ENCODE peak calls at places on chromosome 4, in nine cellular contexts. One of them, this sample, is unnamed.

GRCh38 chr4:24657768-24658617 is 73.6 kb upstream of the DHX15 start:
- DNase-seq in substantia nigra: peak
- DNase-seq in colonic mucosa: peak
- DNase-seq in spleen: no peak
- DNase-seq in tibial artery: no peak
- DNase-seq in WERI-Rb-1: no peak
- DNase-seq in CD8-positive, alpha-beta T cell: no peak
- DNase-seq in pancreas: peak
- DNase-seq in PC-3: peak
- DNase-seq in this sample: peak

GRCh38 chr4:106707776-106708603 is 328.1 kb downstream of the DKK2 start:
- DNase-seq in colonic mucosa: no peak
- DNase-seq in WERI-Rb-1: no peak
- DNase-seq in substantia nigra: no peak
- DNase-seq in PC-3: no peak
- DNase-seq in tibial artery: no peak
- DNase-seq in pancreas: no peak
- DNase-seq in CD8-positive, alpha-beta T cell: no peak
- DNase-seq in spleen: no peak
- DNase-seq in this sample: no peak

GRCh38 chr4:185931986-185932385 is 120.0 kb upstream of the SORBS2 start:
- DNase-seq in pancreas: no peak
- DNase-seq in PC-3: no peak
- DNase-seq in substantia nigra: no peak
- DNase-seq in colonic mucosa: no peak
- DNase-seq in tibial artery: no peak
- DNase-seq in spleen: no peak
- DNase-seq in WERI-Rb-1: no peak
- DNase-seq in CD8-positive, alpha-beta T cell: no peak
- DNase-seq in this sample: no peak

GRCh38 chr4:87865960-87866598 is 33.3 kb downstream of the MEPE start:
- DNase-seq in CD8-positive, alpha-beta T cell: no peak
- DNase-seq in tibial artery: no peak
- DNase-seq in pancreas: no peak
- DNase-seq in WERI-Rb-1: no peak
- DNase-seq in substantia nigra: no peak
- DNase-seq in colonic mucosa: no peak
- DNase-seq in spleen: no peak
- DNase-seq in PC-3: peak
- DNase-seq in this sample: no peak

GRCh38 chr4:53598901-53599300 is 7.6 kb upstream of the LNX1 start:
- DNase-seq in spleen: no peak
- DNase-seq in tibial artery: no peak
- DNase-seq in WERI-Rb-1: no peak
- DNase-seq in CD8-positive, alpha-beta T cell: no peak
- DNase-seq in PC-3: no peak
- DNase-seq in colonic mucosa: peak
- DNase-seq in substantia nigra: no peak
- DNase-seq in pancreas: no peak
- DNase-seq in this sample: no peak

GRCh38 chr4:140326395-140326993 is 47.0 kb upstream of the SCOC start:
- DNase-seq in pancreas: no peak
- DNase-seq in tibial artery: no peak
- DNase-seq in colonic mucosa: peak
- DNase-seq in WERI-Rb-1: peak
- DNase-seq in spleen: no peak
- DNase-seq in substantia nigra: no peak
- DNase-seq in CD8-positive, alpha-beta T cell: no peak
- DNase-seq in PC-3: peak
- DNase-seq in this sample: no peak

GRCh38 chr4:130639871-130640270 is 1543.9 kb downstream of the C4orf33 start:
- DNase-seq in colonic mucosa: no peak
- DNase-seq in tibial artery: no peak
- DNase-seq in WERI-Rb-1: no peak
- DNase-seq in substantia nigra: no peak
- DNase-seq in spleen: no peak
- DNase-seq in PC-3: no peak
- DNase-seq in pancreas: no peak
- DNase-seq in CD8-positive, alpha-beta T cell: no peak
- DNase-seq in this sample: no peak

GRCh38 chr4:170675568-170676262 is 586.0 kb upstream of the AADAT start:
- DNase-seq in CD8-positive, alpha-beta T cell: no peak
- DNase-seq in substantia nigra: no peak
- DNase-seq in spleen: no peak
- DNase-seq in pancreas: no peak
- DNase-seq in WERI-Rb-1: no peak
- DNase-seq in tibial artery: no peak
- DNase-seq in PC-3: peak
- DNase-seq in colonic mucosa: no peak
- DNase-seq in this sample: no peak

GRCh38 chr4:105496899-105497298 is 23.0 kb upstream of the PPA2 start:
- DNase-seq in pancreas: no peak
- DNase-seq in substantia nigra: no peak
- DNase-seq in CD8-positive, alpha-beta T cell: no peak
- DNase-seq in PC-3: peak
- DNase-seq in WERI-Rb-1: no peak
- DNase-seq in colonic mucosa: no peak
- DNase-seq in tibial artery: no peak
- DNase-seq in spleen: no peak
- DNase-seq in this sample: no peak

GRCh38 chr4:164512124-164512523 is 241.8 kb upstream of the SMIM31 start:
- DNase-seq in colonic mucosa: no peak
- DNase-seq in CD8-positive, alpha-beta T cell: no peak
- DNase-seq in tibial artery: no peak
- DNase-seq in PC-3: no peak
- DNase-seq in spleen: no peak
- DNase-seq in substantia nigra: no peak
- DNase-seq in pancreas: no peak
- DNase-seq in WERI-Rb-1: no peak
- DNase-seq in this sample: no peak

GRCh38 chr4:6763330-6763851 is 19.1 kb upstream of the KIAA0232 start:
- DNase-seq in spleen: no peak
- DNase-seq in substantia nigra: no peak
- DNase-seq in CD8-positive, alpha-beta T cell: no peak
- DNase-seq in colonic mucosa: peak
- DNase-seq in WERI-Rb-1: peak
- DNase-seq in tibial artery: no peak
- DNase-seq in pancreas: no peak
- DNase-seq in PC-3: peak
- DNase-seq in this sample: peak

GRCh38 chr4:176286728-176287127 is 17.7 kb upstream of the ASB5 start:
- DNase-seq in pancreas: no peak
- DNase-seq in tibial artery: no peak
- DNase-seq in WERI-Rb-1: no peak
- DNase-seq in spleen: no peak
- DNase-seq in PC-3: no peak
- DNase-seq in colonic mucosa: no peak
- DNase-seq in substantia nigra: no peak
- DNase-seq in CD8-positive, alpha-beta T cell: no peak
- DNase-seq in this sample: no peak

GRCh38 chr4:21915761-21916160 is 32.8 kb downstream of the KCNIP4 start:
- DNase-seq in spleen: no peak
- DNase-seq in WERI-Rb-1: no peak
- DNase-seq in CD8-positive, alpha-beta T cell: no peak
- DNase-seq in substantia nigra: no peak
- DNase-seq in tibial artery: no peak
- DNase-seq in colonic mucosa: no peak
- DNase-seq in pancreas: no peak
- DNase-seq in PC-3: no peak
- DNase-seq in this sample: no peak

GRCh38 chr4:86357608-86358007 is 2.2 kb downstream of the MAPK10 start:
- DNase-seq in CD8-positive, alpha-beta T cell: no peak
- DNase-seq in colonic mucosa: no peak
- DNase-seq in tibial artery: no peak
- DNase-seq in spleen: no peak
- DNase-seq in substantia nigra: no peak
- DNase-seq in pancreas: no peak
- DNase-seq in PC-3: no peak
- DNase-seq in WERI-Rb-1: no peak
- DNase-seq in this sample: no peak

GRCh38 chr4:129972257-129972656 is 876.3 kb downstream of the C4orf33 start:
- DNase-seq in substantia nigra: no peak
- DNase-seq in WERI-Rb-1: peak
- DNase-seq in PC-3: no peak
- DNase-seq in pancreas: no peak
- DNase-seq in spleen: no peak
- DNase-seq in CD8-positive, alpha-beta T cell: no peak
- DNase-seq in tibial artery: no peak
- DNase-seq in colonic mucosa: no peak
- DNase-seq in this sample: no peak

GRCh38 chr4:19002170-19002569 is 980.6 kb upstream of the LCORL start:
- DNase-seq in tibial artery: no peak
- DNase-seq in spleen: no peak
- DNase-seq in PC-3: no peak
- DNase-seq in pancreas: no peak
- DNase-seq in substantia nigra: no peak
- DNase-seq in WERI-Rb-1: no peak
- DNase-seq in CD8-positive, alpha-beta T cell: no peak
- DNase-seq in colonic mucosa: no peak
- DNase-seq in this sample: no peak

GRCh38 chr4:20831746-20832145 is 131.5 kb downstream of the PACRGL start:
- DNase-seq in PC-3: no peak
- DNase-seq in pancreas: no peak
- DNase-seq in spleen: no peak
- DNase-seq in substantia nigra: no peak
- DNase-seq in CD8-positive, alpha-beta T cell: no peak
- DNase-seq in colonic mucosa: no peak
- DNase-seq in tibial artery: no peak
- DNase-seq in WERI-Rb-1: no peak
- DNase-seq in this sample: no peak

GRCh38 chr4:38870098-38870850 is 2.7 kb downstream of the FAM114A1 start:
- DNase-seq in CD8-positive, alpha-beta T cell: no peak
- DNase-seq in pancreas: no peak
- DNase-seq in WERI-Rb-1: no peak
- DNase-seq in tibial artery: no peak
- DNase-seq in substantia nigra: no peak
- DNase-seq in colonic mucosa: no peak
- DNase-seq in PC-3: no peak
- DNase-seq in spleen: no peak
- DNase-seq in this sample: no peak

DNA sequence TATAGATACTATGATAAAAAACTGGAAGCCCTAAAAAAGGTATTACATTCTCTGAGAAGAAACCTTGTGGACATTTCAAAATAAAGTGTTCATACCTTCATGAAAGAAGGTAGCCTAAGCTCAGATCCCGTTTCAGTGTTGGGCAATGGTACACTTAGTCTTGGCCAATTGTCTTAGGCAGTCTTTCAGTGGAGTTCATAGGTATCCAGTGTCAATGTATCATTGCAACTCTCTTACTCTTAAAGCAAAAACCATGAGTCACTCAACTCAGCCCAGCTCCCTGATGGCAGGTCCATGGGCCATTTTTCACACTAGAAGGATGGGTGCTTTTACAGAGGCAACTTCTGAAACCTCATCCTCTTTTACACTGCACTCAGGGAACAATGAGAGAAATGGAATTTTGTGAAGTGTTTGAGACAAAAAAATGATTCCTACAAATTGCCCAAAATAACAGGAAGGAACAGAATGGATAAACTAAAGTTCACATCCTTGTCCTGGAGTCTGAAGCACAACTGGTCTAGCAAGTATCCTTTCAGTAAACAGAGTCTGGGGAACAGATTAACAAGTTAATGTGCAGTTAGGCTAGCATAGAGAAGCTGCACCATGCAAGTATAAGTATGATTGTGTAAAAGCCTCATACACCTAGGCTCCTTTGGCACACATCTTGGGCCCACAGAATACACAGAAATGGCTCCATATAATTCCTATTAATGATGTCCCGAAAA is 7.0 kb upstream of the ZNF827 start:
- DNase-seq in tibial artery: no peak
- DNase-seq in CD8-positive, alpha-beta T cell: no peak
- DNase-seq in substantia nigra: no peak
- DNase-seq in spleen: no peak
- DNase-seq in colonic mucosa: no peak
- DNase-seq in PC-3: peak
- DNase-seq in pancreas: no peak
- DNase-seq in WERI-Rb-1: no peak
- DNase-seq in this sample: no peak
- H3K27ac ChIP-seq in tibial artery: no peak
- H3K27ac ChIP-seq in CD8-positive, alpha-beta T cell: no peak
- H3K27ac ChIP-seq in substantia nigra: no peak
- H3K27ac ChIP-seq in spleen: no peak
- H3K27ac ChIP-seq in colonic mucosa: no peak
- H3K27ac ChIP-seq in PC-3: no peak
- H3K27ac ChIP-seq in pancreas: no peak
- H3K27ac ChIP-seq in WERI-Rb-1: no peak
- H3K27ac ChIP-seq in this sample: peak

DNA sequence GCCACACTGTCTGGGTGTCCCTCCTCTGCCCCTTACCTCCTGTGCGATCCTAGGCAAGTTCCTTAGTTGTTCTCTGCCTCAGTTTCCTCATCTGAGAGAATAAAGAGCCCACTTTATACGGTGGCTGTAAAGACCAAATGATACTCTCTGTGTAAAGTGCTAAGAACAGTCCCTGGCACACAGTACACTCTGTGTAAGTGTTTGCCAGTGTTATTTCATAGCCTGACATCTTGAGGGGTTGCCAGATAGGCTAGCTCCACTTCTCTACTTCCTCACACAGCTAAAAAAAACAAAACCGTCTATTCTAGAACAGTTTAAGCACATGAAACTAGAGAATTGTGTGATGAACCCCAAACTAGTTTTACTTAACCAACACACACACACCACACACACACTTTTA is 17.1 kb downstream of the SPON2 start:
- DNase-seq in tibial artery: no peak
- DNase-seq in CD8-positive, alpha-beta T cell: no peak
- DNase-seq in WERI-Rb-1: no peak
- DNase-seq in PC-3: no peak
- DNase-seq in pancreas: no peak
- DNase-seq in spleen: no peak
- DNase-seq in colonic mucosa: no peak
- DNase-seq in substantia nigra: no peak
- DNase-seq in this sample: no peak
- H3K27ac ChIP-seq in tibial artery: peak
- H3K27ac ChIP-seq in CD8-positive, alpha-beta T cell: no peak
- H3K27ac ChIP-seq in WERI-Rb-1: no peak
- H3K27ac ChIP-seq in PC-3: no peak
- H3K27ac ChIP-seq in pancreas: peak
- H3K27ac ChIP-seq in spleen: no peak
- H3K27ac ChIP-seq in colonic mucosa: no peak
- H3K27ac ChIP-seq in substantia nigra: no peak
- H3K27ac ChIP-seq in this sample: no peak

GRCh38 chr4:1082215-1083182 is 30.9 kb downstream of the RNF212 start:
- DNase-seq in CD8-positive, alpha-beta T cell: no peak
- DNase-seq in tibial artery: peak
- DNase-seq in spleen: no peak
- DNase-seq in PC-3: peak
- DNase-seq in pancreas: peak
- DNase-seq in colonic mucosa: peak
- DNase-seq in WERI-Rb-1: no peak
- DNase-seq in substantia nigra: no peak
- DNase-seq in this sample: peak
- H3K27ac ChIP-seq in CD8-positive, alpha-beta T cell: no peak
- H3K27ac ChIP-seq in tibial artery: no peak
- H3K27ac ChIP-seq in spleen: no peak
- H3K27ac ChIP-seq in PC-3: peak
- H3K27ac ChIP-seq in pancreas: peak
- H3K27ac ChIP-seq in colonic mucosa: no peak
- H3K27ac ChIP-seq in WERI-Rb-1: no peak
- H3K27ac ChIP-seq in substantia nigra: no peak
- H3K27ac ChIP-seq in this sample: peak

GRCh38 chr4:121138445-121138844 is 25.7 kb downstream of the TNIP3 start:
- DNase-seq in spleen: no peak
- DNase-seq in pancreas: no peak
- DNase-seq in colonic mucosa: no peak
- DNase-seq in CD8-positive, alpha-beta T cell: no peak
- DNase-seq in substantia nigra: no peak
- DNase-seq in WERI-Rb-1: no peak
- DNase-seq in tibial artery: no peak
- DNase-seq in PC-3: no peak
- DNase-seq in this sample: no peak
- H3K27ac ChIP-seq in spleen: no peak
- H3K27ac ChIP-seq in pancreas: no peak
- H3K27ac ChIP-seq in colonic mucosa: no peak
- H3K27ac ChIP-seq in CD8-positive, alpha-beta T cell: no peak
- H3K27ac ChIP-seq in substantia nigra: no peak
- H3K27ac ChIP-seq in WERI-Rb-1: no peak
- H3K27ac ChIP-seq in tibial artery: no peak
- H3K27ac ChIP-seq in PC-3: no peak
- H3K27ac ChIP-seq in this sample: no peak

This sample was measured in breast epithelium.